ENCODE peak calls at places on chromosome 13, in four cellular contexts. U is sciatic nerve, R is NCI-H748 treated with DMSO at 0.1 percent for 48 hours, W is activated B cell treated with CpG ODN at 0.5 μM for 24 hours. X is an unnamed sample.

GRCh38 chr13:27401210-27401609 is 23.2 kb upstream of the GTF3A start:
- DNase-seq in R (no peak), U (peak), W (no peak), X (no peak)

GRCh38 chr13:99160415-99160814 is 40.2 kb upstream of the UBAC2 start:
- DNase-seq in U (no peak), W (no peak), R (no peak), X (no peak)

GRCh38 chr13:113743366-113744195 is 15.4 kb upstream of the TMEM255B start:
- DNase-seq in W (no peak), R (no peak), U (no peak), X (no peak)

GRCh38 chr13:113460599-113460998 is 7.3 kb upstream of the ADPRHL1 start:
- DNase-seq in U (no peak), W (no peak), R (no peak), X (no peak)

GRCh38 chr13:81133066-81133465 is 792.1 kb upstream of the SPRY2 start:
- DNase-seq in R (no peak), W (no peak), U (no peak), X (no peak)

GRCh38 chr13:25659091-25659502 is 287.3 kb downstream of the ATP8A2 start:
- DNase-seq in W (no peak), U (no peak), R (peak), X (no peak)

GRCh38 chr13:25088562-25089221 is 7.2 kb upstream of the PABPC3 start:
- DNase-seq in W (no peak), R (no peak), U (no peak), X (no peak)

GRCh38 chr13:88895261-88895941 is 1224.2 kb downstream of the SLITRK5 start:
- DNase-seq in R (no peak), U (no peak), W (no peak), X (no peak)

GRCh38 chr13:57314897-57315520 is 148.0 kb downstream of the PRR20E start:
- DNase-seq in R (no peak), W (no peak), U (no peak), X (no peak)

GRCh38 chr13:58960909-58961308 is 1202.8 kb downstream of the DIAPH3 start:
- DNase-seq in W (no peak), R (peak), U (no peak), X (no peak)

GRCh38 chr13:22195726-22196125 is 524.9 kb downstream of the FGF9 start:
- DNase-seq in U (no peak), W (no peak), R (no peak), X (no peak)

GRCh38 chr13:24503376-24503690 is 9.2 kb downstream of the PARP4 start:
- DNase-seq in W (no peak), U (no peak), R (no peak), X (no peak)

GRCh38 chr13:113493315-113493951 is 2.9 kb upstream of the DCUN1D2 start:
- DNase-seq in R (peak), U (no peak), W (no peak), X (no peak)

GRCh38 chr13:90896022-90896421 is 451.5 kb upstream of the MIR17HG start:
- DNase-seq in U (no peak), W (no peak), R (no peak), X (no peak)

GRCh38 chr13:50812242-50812641 is 31.2 kb downstream of the DLEU7 start:
- DNase-seq in W (no peak), U (no peak), R (no peak), X (no peak)

GRCh38 chr13:76778906-76779305 is 107.3 kb downstream of the KCTD12 start:
- DNase-seq in W (no peak), R (no peak), U (no peak), X (no peak)